ENCODE peak calls at places on chromosomes 13 and 19, in five cellular contexts. M is stimulated activated CD4-positive, alpha-beta T cell treated with anti-CD3 and anti-CD28 coated beads, Interleukin-4, amount 100 ng/mL, for 24 hours; Z is left colon; Y is T-helper 17 cell; D is activated CD4-positive, alpha-beta T cell treated with anti-CD3 and anti-CD28 coated beads for 24 hours. C is an unnamed sample.

GRCh38 chr13:29573190-29573589 is 22.3 kb downstream of the SLC7A1 start:
- DNase-seq in Z (peak), Y (no peak), M (no peak), D (no peak), C (no peak)

GRCh38 chr13:66266761-66267160 is 963.4 kb downstream of the PCDH9 start:
- DNase-seq in M (no peak), Y (no peak), Z (no peak), D (no peak), C (no peak)

GRCh38 chr13:23447927-23448326 is 14.4 kb upstream of the SACS start:
- DNase-seq in M (no peak), D (no peak), Z (no peak), Y (no peak), C (no peak)

GRCh38 chr13:112634102-112634501 is 46.1 kb upstream of the TUBGCP3 start:
- DNase-seq in Y (no peak), Z (no peak), D (no peak), M (no peak), C (no peak)

GRCh38 chr13:38265135-38265497 is 84.5 kb upstream of the UFM1 start:
- DNase-seq in D (no peak), Y (no peak), Z (no peak), M (no peak), C (no peak)

GRCh38 chr19:3459322-3459881 is 20.9 kb downstream of the SMIM24 start:
- DNase-seq in M (no peak), Z (peak), Y (no peak), D (no peak), C (no peak)

GRCh38 chr13:51581148-51581820 is 3.0 kb upstream of the WDFY2 start:
- DNase-seq in D (no peak), Y (no peak), Z (no peak), M (no peak), C (no peak)

GRCh38 chr19:35120492-35120891 is 4.9 kb downstream of the FXYD3 start:
- DNase-seq in M (no peak), Y (no peak), Z (peak), D (no peak), C (no peak)

GRCh38 chr19:39795001-39795400 is 16.3 kb downstream of the LEUTX start:
- DNase-seq in Y (no peak), M (no peak), D (no peak), Z (no peak), C (no peak)

GRCh38 chr13:34208326-34208725 is 390.4 kb downstream of the RFC3 start:
- DNase-seq in Z (no peak), D (no peak), M (no peak), Y (no peak), C (no peak)

GRCh38 chr13:55538424-55538823 is 1602.3 kb upstream of the PRR20A start:
- DNase-seq in Z (no peak), M (no peak), Y (no peak), D (no peak), C (no peak)

GRCh38 chr13:49652691-49653305 is 24.5 kb downstream of the ARL11 start:
- DNase-seq in D (no peak), Y (no peak), M (no peak), Z (peak), C (no peak)

GRCh38 chr13:33348366-33348765 is 62.8 kb upstream of the STARD13 start:
- DNase-seq in D (no peak), M (no peak), Z (no peak), Y (no peak), C (no peak)

GRCh38 chr13:113827021-113827420 is 36.9 kb downstream of the GAS6 start:
- DNase-seq in M (no peak), Z (no peak), Y (no peak), D (no peak), C (no peak)

GRCh38 chr13:99961634-99962033 is 9.9 kb downstream of the ZIC5 start:
- DNase-seq in Y (no peak), D (no peak), Z (no peak), M (no peak), C (no peak)

GRCh38 chr13:30600470-30600869 is 17.2 kb upstream of the USPL1 start:
- DNase-seq in M (no peak), Y (no peak), D (no peak), Z (no peak), C (no peak)

GRCh38 chr19:1513492-1514294 is 874 bp upstream of the ADAMTSL5 start:
- DNase-seq in D (peak), Z (peak), M (peak), Y (peak), C (peak)

GRCh38 chr19:15115080-15115479 is 7.9 kb downstream of the SYDE1 start:
- DNase-seq in M (no peak), Y (no peak), D (no peak), Z (no peak), C (no peak)

GRCh38 chr13:39888865-39889810 is 233.7 kb downstream of the COG6 start:
- DNase-seq in M (no peak), Y (no peak), D (no peak), Z (no peak), C (no peak)

GRCh38 chr19:1856698-1857603 is 6.4 kb downstream of the KLF16 start:
- DNase-seq in Z (peak), D (no peak), M (peak), Y (peak), C (no peak)

GRCh38 chr19:50702870-50703829 is 16.5 kb downstream of the SHANK1 start:
- DNase-seq in D (no peak), M (no peak), Z (no peak), Y (no peak), C (no peak)

GRCh38 chr13:26656919-26657318 is 99.4 kb downstream of the WASF3 start:
- DNase-seq in M (no peak), D (no peak), Z (no peak), Y (no peak), C (no peak)

GRCh38 chr13:101751488-101751887 is 299.0 kb downstream of the ITGBL1 start:
- DNase-seq in Y (no peak), M (no peak), D (no peak), Z (no peak), C (no peak)

GRCh38 chr19:33438016-33438671 is 64.6 kb downstream of the CEBPG start:
- DNase-seq in M (no peak), Y (no peak), Z (no peak), D (no peak), C (no peak)

GRCh38 chr13:25783480-25784081 is 268.2 kb downstream of the SHISA2 start:
- DNase-seq in M (no peak), D (no peak), Y (no peak), Z (no peak), C (no peak)

GRCh38 chr13:75635621-75636338 is at the start of gene LMO7:
- DNase-seq in Z (peak), D (no peak), Y (peak), M (no peak), C (peak)

GRCh38 chr13:33235564-33235963 is 50.0 kb downstream of the STARD13 start:
- DNase-seq in Z (no peak), D (no peak), M (no peak), Y (no peak), C (no peak)